ENCODE peak calls at places on chromosomes 5 and 9, in eight cellular contexts. F is breast epithelium, K is HCT116, P is testis, Z is transverse colon, H is stomach, V is right lobe of liver, O is heart left ventricle. Q is an unnamed sample.

GRCh38 chr9:14768561-14769234 is 46.2 kb upstream of the CER1 start:
- DNase-seq in F (no peak), K (peak; percentile 42), P (peak; percentile 21), Z (no peak), H (no peak), V (no peak), O (no peak), Q (peak; percentile 16)

GRCh38 chr5:169018980-169019379 is 282.0 kb downstream of the SLIT3 start:
- DNase-seq in F (no peak), K (no peak), P (peak; percentile 49), Z (no peak), H (no peak), V (no peak), O (no peak), Q (no peak)

GRCh38 chr5:143314664-143315063 is 88.8 kb downstream of the NR3C1 start:
- DNase-seq in F (no peak), K (no peak), P (no peak), Z (no peak), H (no peak), V (no peak), O (no peak), Q (peak; percentile 7)

GRCh38 chr5:173291722-173292658 is 36.2 kb downstream of the STC2 start:
- DNase-seq in F (peak; percentile 49), K (no peak), P (no peak), Z (no peak), H (no peak), V (no peak), O (no peak), Q (no peak)

GRCh38 chr9:98955259-98955658 is 11.6 kb downstream of the COL15A1 start:
- DNase-seq in F (no peak), K (no peak), P (no peak), Z (no peak), H (no peak), V (no peak), O (no peak), Q (no peak)

GRCh38 chr9:18821794-18822193 is 211.2 kb downstream of the SAXO1 start:
- DNase-seq in F (no peak), K (no peak), P (no peak), Z (no peak), H (no peak), V (no peak), O (no peak), Q (no peak)

GRCh38 chr9:92970467-92970923 is 23.2 kb downstream of the FGD3 start:
- DNase-seq in F (no peak), K (no peak), P (no peak), Z (no peak), H (peak; percentile 8), V (no peak), O (no peak), Q (no peak)

GRCh38 chr5:144549580-144549979 is 378.9 kb downstream of the KCTD16 start:
- DNase-seq in F (peak; percentile 18), K (no peak), P (no peak), Z (no peak), H (no peak), V (no peak), O (no peak), Q (no peak)

GRCh38 chr9:120393386-120394057 is 186.4 kb downstream of the CDK5RAP2 start:
- DNase-seq in F (no peak), K (no peak), P (no peak), Z (no peak), H (no peak), V (no peak), O (no peak), Q (peak; percentile 64)

GRCh38 chr9:81759680-81760215 is 70.4 kb upstream of the TLE1 start:
- DNase-seq in F (no peak), K (peak; percentile 21), P (no peak), Z (no peak), H (no peak), V (no peak), O (no peak), Q (peak; percentile 83)

GRCh38 chr9:110802416-110803035 is 133.9 kb downstream of the MUSK start:
- DNase-seq in F (no peak), K (no peak), P (no peak), Z (no peak), H (no peak), V (no peak), O (no peak), Q (no peak)

GRCh38 chr9:99822596-99823391 is 1.1 kb downstream of the NR4A3 start:
- DNase-seq in F (no peak), K (no peak), P (peak; percentile 50), Z (peak; percentile 35), H (peak; percentile 42), V (peak; percentile 57), O (peak; percentile 40), Q (peak; percentile 69)

GRCh38 chr5:124342027-124342471 is 404.4 kb downstream of the ZNF608 start:
- DNase-seq in F (no peak), K (no peak), P (peak; percentile 65), Z (no peak), H (no peak), V (no peak), O (peak; percentile 39), Q (no peak)

GRCh38 chr9:117412006-117412715 is 2.7 kb downstream of the ASTN2 start:
- DNase-seq in F (no peak), K (no peak), P (no peak), Z (no peak), H (no peak), V (no peak), O (no peak), Q (no peak)

GRCh38 chr5:16721151-16722102 is 104.6 kb upstream of the RETREG1 start:
- DNase-seq in F (no peak), K (no peak), P (no peak), Z (no peak), H (no peak), V (no peak), O (no peak), Q (no peak)

GRCh38 chr5:39238366-39239105 is 19.2 kb upstream of the FYB1 start:
- DNase-seq in F (no peak), K (no peak), P (no peak), Z (no peak), H (no peak), V (no peak), O (no peak), Q (no peak)

GRCh38 chr9:100206899-100207298 is 107.9 kb downstream of the INVS start:
- DNase-seq in F (no peak), K (no peak), P (no peak), Z (no peak), H (no peak), V (no peak), O (peak; percentile 30), Q (no peak)

GRCh38 chr9:122376791-122377190 is 6.0 kb downstream of the PTGS1 start:
- DNase-seq in F (no peak), K (no peak), P (no peak), Z (no peak), H (peak; percentile 11), V (no peak), O (no peak), Q (no peak)

GRCh38 chr5:173202266-173202875 is 32.6 kb downstream of the NKX2-5 start:
- DNase-seq in F (no peak), K (no peak), P (no peak), Z (no peak), H (no peak), V (no peak), O (no peak), Q (peak; percentile 30)

GRCh38 chr9:101311759-101312420 is 72.9 kb downstream of the BAAT start:
- DNase-seq in F (no peak), K (peak; percentile 83), P (no peak), Z (no peak), H (no peak), V (no peak), O (no peak), Q (peak; percentile 36)

GRCh38 chr5:33465120-33465519 is 24.4 kb downstream of the TARS1 start:
- DNase-seq in F (no peak), K (no peak), P (no peak), Z (no peak), H (no peak), V (no peak), O (no peak), Q (no peak)

GRCh38 chr5:33470544-33470943 is 29.8 kb downstream of the TARS1 start:
- DNase-seq in F (no peak), K (peak; percentile 6), P (peak; percentile 16), Z (no peak), H (no peak), V (no peak), O (no peak), Q (peak; percentile 16)

GRCh38 chr5:33474004-33474403 is 33.2 kb downstream of the TARS1 start:
- DNase-seq in F (no peak), K (no peak), P (no peak), Z (no peak), H (no peak), V (no peak), O (no peak), Q (no peak)

GRCh38 chr5:33472805-33473409 is 32.1 kb downstream of the TARS1 start:
- DNase-seq in F (no peak), K (no peak), P (no peak), Z (no peak), H (no peak), V (no peak), O (no peak), Q (no peak)

DNA sequence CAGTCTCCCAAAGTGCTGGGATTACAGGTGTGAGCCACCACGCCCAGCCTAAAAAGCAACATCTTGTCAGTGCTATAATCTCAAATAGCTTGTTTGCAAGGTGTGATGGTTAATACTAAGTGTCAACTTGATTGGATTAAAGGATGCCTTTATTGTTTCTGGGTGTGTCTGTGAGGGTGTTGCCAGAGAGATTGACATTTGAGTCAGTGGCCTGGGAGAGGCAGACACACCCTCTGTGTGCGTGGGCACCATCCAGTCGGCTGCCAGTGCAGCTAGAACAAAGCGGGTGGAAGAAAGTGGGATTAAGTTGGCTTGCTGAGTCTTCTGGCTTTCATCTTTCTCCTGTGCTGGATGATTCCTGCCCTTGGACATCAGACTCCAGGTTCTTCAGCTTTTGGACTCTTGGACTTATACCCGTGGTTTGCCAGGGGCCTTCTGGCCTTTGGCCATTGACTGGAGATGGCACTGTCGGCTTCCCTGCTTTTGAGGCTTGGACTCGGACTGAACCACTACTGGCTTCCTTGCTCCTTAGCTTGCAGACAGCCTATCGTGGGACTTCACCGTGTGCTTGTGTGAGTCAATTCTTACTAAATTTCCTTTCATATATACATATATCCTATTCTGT is 28.2 kb downstream of the TARS1 start:
- DNase-seq in F (no peak), K (no peak), P (no peak), Z (no peak), H (no peak), V (no peak), O (no peak), Q (no peak)
- TF ChIP-seq POLR2A in F (no peak), K (no peak), P (no peak), Z (no peak), H (no peak), V (no peak), O (no peak), Q (no peak)

GRCh38 chr9:25678147-25678666 is at the start of gene TUSC1:
- DNase-seq in F (peak; percentile 68), K (no peak), P (peak; percentile 87), Z (peak; percentile 84), H (peak; percentile 75), V (peak; percentile 92), O (peak; percentile 84), Q (peak; percentile 81)
- TF ChIP-seq POLR2A in F (no peak), K (no peak), P (no peak), Z (no peak), H (no peak), V (peak; percentile 24), O (peak; percentile 38), Q (peak; percentile 33)

GRCh38 chr9:136442330-136442729 is 2.7 kb upstream of the INPP5E start:
- DNase-seq in F (no peak), K (no peak), P (no peak), Z (no peak), H (no peak), V (no peak), O (no peak), Q (no peak)
- TF ChIP-seq POLR2A in F (no peak), K (no peak), P (no peak), Z (no peak), H (no peak), V (no peak), O (no peak), Q (no peak)

GRCh38 chr5:14174235-14174636 is 31.1 kb downstream of the TRIO start:
- DNase-seq in F (no peak), K (no peak), P (no peak), Z (no peak), H (no peak), V (no peak), O (no peak), Q (no peak)
- TF ChIP-seq POLR2A in F (no peak), K (no peak), P (no peak), Z (no peak), H (no peak), V (no peak), O (no peak), Q (no peak)